ENCODE peak calls at places on chromosomes 4 and X, in six cellular contexts. J, N, C, T, W and P are unnamed samples.

GRCh38 chr4:147103403-147103946 is 157.8 kb upstream of the TTC29 start:
- DNase-seq in J (no peak), N (peak), C (peak), T (peak), W (no peak), P (no peak)

GRCh38 chr4:143399113-143399949 is 62.7 kb downstream of the GAB1 start:
- DNase-seq in J (no peak), N (no peak), C (peak), T (no peak), W (no peak), P (peak)

GRCh38 chr4:113943863-113944262 is 35.6 kb downstream of the ARSJ start:
- DNase-seq in J (peak), N (no peak), C (peak), T (no peak), W (no peak), P (no peak)

GRCh38 chr4:53601251-53601764 is 10.0 kb upstream of the LNX1 start:
- DNase-seq in J (no peak), N (peak), C (peak), T (no peak), W (peak), P (no peak)

GRCh38 chrX:16785247-16786138 is 773 bp upstream of the TXLNG start:
- DNase-seq in J (peak), N (peak), C (no peak), T (no peak), W (peak), P (no peak)

GRCh38 chr4:42676066-42676951 is 19.4 kb upstream of the ATP8A1 start:
- DNase-seq in J (no peak), N (no peak), C (no peak), T (no peak), W (no peak), P (no peak)

GRCh38 chr4:41269682-41270081 is 13.0 kb downstream of the UCHL1 start:
- DNase-seq in J (no peak), N (no peak), C (no peak), T (no peak), W (no peak), P (no peak)

GRCh38 chrX:22206781-22207180 is 65.9 kb upstream of the CBLL2 start:
- DNase-seq in J (no peak), N (no peak), C (no peak), T (no peak), W (no peak), P (no peak)

GRCh38 chrX:146224442-146224841 is 406.8 kb downstream of the SLITRK2 start:
- DNase-seq in J (no peak), N (no peak), C (no peak), T (no peak), W (no peak), P (no peak)

GRCh38 chr4:13445841-13446790 is 38.0 kb downstream of the RAB28 start:
- DNase-seq in J (no peak), N (no peak), C (no peak), T (no peak), W (peak), P (no peak)

GRCh38 chrX:69285401-69285871 is 120.2 kb upstream of the PJA1 start:
- DNase-seq in J (no peak), N (peak), C (no peak), T (no peak), W (no peak), P (no peak)

GRCh38 chrX:43615677-43616076 is 40.4 kb upstream of the MAOA start:
- DNase-seq in J (no peak), N (no peak), C (no peak), T (no peak), W (no peak), P (no peak)

GRCh38 chrX:47358387-47359065 is 11.9 kb upstream of the ZNF157 start:
- DNase-seq in J (peak), N (no peak), C (peak), T (no peak), W (no peak), P (peak)

GRCh38 chr4:187908079-187908501 is 87.5 kb upstream of the ZFP42 start:
- DNase-seq in J (no peak), N (no peak), C (peak), T (no peak), W (no peak), P (no peak)

GRCh38 chr4:120716346-120716745 is 206.2 kb downstream of the PRDM5 start:
- DNase-seq in J (no peak), N (no peak), C (no peak), T (no peak), W (no peak), P (no peak)

GRCh38 chr4:164888096-164888495 is 11.1 kb downstream of the APELA start:
- DNase-seq in J (no peak), N (no peak), C (no peak), T (no peak), W (no peak), P (no peak)

GRCh38 chr4:139175647-139176298 is 1.2 kb downstream of the ELF2 start:
- DNase-seq in J (no peak), N (no peak), C (no peak), T (no peak), W (no peak), P (peak)

GRCh38 chrX:17559728-17560379 is 177.4 kb upstream of the SCML1 start:
- DNase-seq in J (no peak), N (no peak), C (peak), T (no peak), W (no peak), P (no peak)

GRCh38 chr4:100849319-100849718 is 331.5 kb upstream of the EMCN start:
- DNase-seq in J (no peak), N (no peak), C (no peak), T (no peak), W (no peak), P (no peak)

GRCh38 chr4:38132140-38132673 is 172.0 kb downstream of the PTTG2 start:
- DNase-seq in J (peak), N (no peak), C (peak), T (peak), W (no peak), P (peak)

GRCh38 chrX:68455151-68455510 is 21.8 kb upstream of the OPHN1 start:
- DNase-seq in J (no peak), N (no peak), C (no peak), T (no peak), W (no peak), P (no peak)

GRCh38 chr4:109989618-109990017 is 76.9 kb downstream of the EGF start:
- DNase-seq in J (no peak), N (no peak), C (no peak), T (no peak), W (no peak), P (no peak)

GRCh38 chr4:165318982-165319381 is 8.5 kb upstream of the MSMO1 start:
- DNase-seq in J (no peak), N (no peak), C (no peak), T (no peak), W (no peak), P (no peak)

GRCh38 chr4:174658246-174658645 is 136.0 kb upstream of the HPGD start:
- DNase-seq in J (no peak), N (no peak), C (no peak), T (no peak), W (no peak), P (no peak)

GRCh38 chr4:3688018-3688998 is 77.9 kb upstream of the ADRA2C start:
- DNase-seq in J (no peak), N (peak), C (no peak), T (no peak), W (no peak), P (no peak)

GRCh38 chr4:42653606-42654560 is 3.0 kb downstream of the ATP8A1 start:
- DNase-seq in J (no peak), N (no peak), C (no peak), T (no peak), W (no peak), P (no peak)

GRCh38 chr4:10622728-10623127 is 61.8 kb downstream of the CLNK start:
- DNase-seq in J (peak), N (no peak), C (no peak), T (no peak), W (no peak), P (no peak)

GRCh38 chrX:153494541-153495361 is at the start of gene BGN:
- DNase-seq in J (peak), N (no peak), C (peak), T (no peak), W (peak), P (no peak)

GRCh38 chrX:140071037-140071436 is 105.7 kb upstream of the CXorf66 start:
- DNase-seq in J (no peak), N (no peak), C (no peak), T (no peak), W (no peak), P (no peak)

GRCh38 chr4:189364032-189364449 is 576.6 kb upstream of the FRG1 start:
- DNase-seq in J (no peak), N (no peak), C (no peak), T (no peak), W (no peak), P (no peak)

GRCh38 chrX:23904096-23904495 is 3.6 kb downstream of the APOO start:
- DNase-seq in J (no peak), N (no peak), C (no peak), T (no peak), W (no peak), P (no peak)

GRCh38 chrX:26613951-26614350 is 398.0 kb downstream of the MAGEB5 start:
- DNase-seq in J (no peak), N (no peak), C (no peak), T (no peak), W (no peak), P (no peak)

GRCh38 chr4:77758804-77759203 is 60.4 kb downstream of the CNOT6L start:
- DNase-seq in J (no peak), N (no peak), C (no peak), T (no peak), W (no peak), P (no peak)

GRCh38 chrX:48520455-48520854 is 1.2 kb upstream of the EBP start:
- DNase-seq in J (peak), N (no peak), C (no peak), T (no peak), W (no peak), P (no peak)

GRCh38 chr4:140152015-140152703 is 1.8 kb downstream of the MAML3 start:
- DNase-seq in J (peak), N (peak), C (no peak), T (peak), W (peak), P (peak)

GRCh38 chr4:28792917-28793597 is 1927.1 kb upstream of the PCDH7 start:
- DNase-seq in J (no peak), N (no peak), C (no peak), T (no peak), W (no peak), P (no peak)

GRCh38 chr4:68498413-68499007 is 51.2 kb downstream of the TMPRSS11E start:
- DNase-seq in J (peak), N (no peak), C (peak), T (peak), W (peak), P (peak)

GRCh38 chr4:12409507-12410190 is 981.0 kb upstream of the HS3ST1 start:
- DNase-seq in J (no peak), N (no peak), C (no peak), T (no peak), W (no peak), P (no peak)

GRCh38 chr4:154612472-154613414 is at the start of gene FGG:
- DNase-seq in J (no peak), N (no peak), C (no peak), T (no peak), W (no peak), P (no peak)

GRCh38 chrX:132837126-132837525 is 121.3 kb downstream of the HS6ST2 start:
- DNase-seq in J (no peak), N (no peak), C (peak), T (no peak), W (no peak), P (no peak)